ENCODE peak calls at places on chromosomes 1 and 21, in seven cellular contexts. A is NB4, H is body of pancreas, F is GM12891, U is H54, R is testis, K is A549. T is an unnamed sample.

GRCh38 chr21:37655601-37656300 is 260.5 kb downstream of the KCNJ6 start:
- DNase-seq in A (no peak), H (no peak), F (no peak), U (no peak), R (no peak), K (no peak), T (no peak)

GRCh38 chr1:244445320-244446181 is 6.2 kb downstream of the ADSS2 start:
- DNase-seq in A (no peak), H (no peak), F (no peak), U (no peak), R (no peak), K (no peak), T (no peak)

GRCh38 chr1:201395936-201396335 is 3.2 kb downstream of the LAD1 start:
- DNase-seq in A (no peak), H (peak), F (no peak), U (no peak), R (no peak), K (no peak), T (no peak)

GRCh38 chr1:247373721-247374141 is 42.1 kb upstream of the ZNF496 start:
- DNase-seq in A (peak), H (peak), F (peak), U (no peak), R (peak), K (no peak), T (peak)

GRCh38 chr21:19607983-19608668 is 1204.5 kb upstream of the TMPRSS15 start:
- DNase-seq in A (no peak), H (peak), F (no peak), U (no peak), R (peak), K (no peak), T (peak)

GRCh38 chr1:18302788-18303413 is 177.8 kb upstream of the KLHDC7A start:
- DNase-seq in A (peak), H (no peak), F (peak), U (no peak), R (peak), K (no peak), T (peak)

GRCh38 chr1:37265786-37266667 is 208.4 kb upstream of the ZC3H12A start:
- DNase-seq in A (no peak), H (no peak), F (no peak), U (no peak), R (no peak), K (no peak), T (no peak)

GRCh38 chr1:182829285-182829932 is 9.7 kb upstream of the DHX9 start:
- DNase-seq in A (peak), H (no peak), F (peak), U (no peak), R (no peak), K (no peak), T (no peak)

GRCh38 chr1:100657876-100658715 is 61.4 kb upstream of the VCAM1 start:
- DNase-seq in A (no peak), H (no peak), F (no peak), U (no peak), R (no peak), K (no peak), T (no peak)

GRCh38 chr1:246329900-246330299 is 177.2 kb downstream of the SMYD3 start:
- DNase-seq in A (no peak), H (no peak), F (peak), U (no peak), R (no peak), K (no peak), T (no peak)

GRCh38 chr1:2288308-2288707 is 60.2 kb downstream of the SKI start:
- DNase-seq in A (no peak), H (no peak), F (no peak), U (no peak), R (no peak), K (no peak), T (no peak)

GRCh38 chr21:46516068-46516467 is 57.4 kb downstream of the DIP2A start:
- DNase-seq in A (no peak), H (no peak), F (no peak), U (no peak), R (no peak), K (no peak), T (no peak)

GRCh38 chr1:79396901-79397300 is 390.4 kb upstream of the ADGRL4 start:
- DNase-seq in A (no peak), H (no peak), F (no peak), U (no peak), R (no peak), K (no peak), T (no peak)

GRCh38 chr1:159828916-159829634 is 2.4 kb downstream of the SLAMF8 start:
- DNase-seq in A (peak), H (peak), F (peak), U (no peak), R (peak), K (peak), T (peak)

GRCh38 chr1:29649375-29650040 is 413.2 kb downstream of the PTPRU start:
- DNase-seq in A (no peak), H (no peak), F (no peak), U (no peak), R (peak), K (no peak), T (no peak)

GRCh38 chr1:150981177-150981804 is 801 bp upstream of the ANXA9 start:
- DNase-seq in A (peak), H (peak), F (no peak), U (peak), R (no peak), K (no peak), T (peak)

GRCh38 chr1:168865850-168866620 is 137.0 kb upstream of the DPT start:
- DNase-seq in A (no peak), H (no peak), F (no peak), U (no peak), R (no peak), K (no peak), T (no peak)

GRCh38 chr1:38587734-38588133 is 271.8 kb downstream of the RRAGC start:
- DNase-seq in A (no peak), H (no peak), F (no peak), U (no peak), R (no peak), K (no peak), T (no peak)
- TF ChIP-seq POLR2A in A (no peak), H (no peak), F (no peak), U (no peak), R (no peak), K (no peak), T (no peak)

GRCh38 chr1:155188268-155188667 is 14.6 kb downstream of the TRIM46 start:
- DNase-seq in A (no peak), H (peak), F (no peak), U (no peak), R (no peak), K (no peak), T (no peak)

GRCh38 chr1:155193275-155193990 is 14.3 kb downstream of the THBS3 start:
- DNase-seq in A (peak), H (peak), F (peak), U (peak), R (peak), K (peak), T (peak)

GRCh38 chr1:155192346-155193274 is 15.1 kb downstream of the THBS3 start:
- DNase-seq in A (peak), H (peak), F (no peak), U (no peak), R (no peak), K (no peak), T (peak)

GRCh38 chr1:155195201-155196102 is 12.2 kb downstream of the THBS3 start:
- DNase-seq in A (no peak), H (no peak), F (no peak), U (no peak), R (no peak), K (peak), T (no peak)

DNA sequence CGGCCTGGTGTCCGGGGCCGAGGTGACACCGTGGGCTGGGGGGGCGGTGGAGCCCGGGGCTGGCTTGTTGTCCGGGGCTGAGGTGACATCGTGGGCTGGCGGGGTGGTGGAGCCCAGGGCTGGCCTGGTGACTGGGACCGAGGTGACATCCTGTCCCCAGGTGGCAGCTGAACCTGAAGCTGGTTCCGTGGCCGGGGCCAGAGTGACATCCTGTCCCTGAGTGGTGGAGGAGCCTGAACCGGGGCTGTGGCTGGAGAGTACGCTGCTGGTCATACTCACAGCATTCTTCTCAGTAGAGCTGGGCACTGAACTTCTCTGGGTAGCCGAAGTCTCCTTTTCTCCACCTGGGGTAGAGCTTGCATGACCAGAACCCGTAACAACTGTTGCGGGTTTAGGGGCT is 15.8 kb downstream of the THBS3 start:
- DNase-seq in A (no peak), H (peak), F (no peak), U (no peak), R (no peak), K (no peak), T (no peak)
- TF ChIP-seq POLR2A in A (no peak), H (no peak), F (no peak), U (no peak), R (no peak), K (no peak), T (no peak)

GRCh38 chr1:62643283-62643682 is 44.9 kb downstream of the DOCK7 start:
- DNase-seq in A (no peak), H (no peak), F (no peak), U (no peak), R (no peak), K (no peak), T (no peak)
- TF ChIP-seq POLR2A in A (no peak), H (no peak), F (no peak), U (no peak), R (no peak), K (no peak), T (no peak)

DNA sequence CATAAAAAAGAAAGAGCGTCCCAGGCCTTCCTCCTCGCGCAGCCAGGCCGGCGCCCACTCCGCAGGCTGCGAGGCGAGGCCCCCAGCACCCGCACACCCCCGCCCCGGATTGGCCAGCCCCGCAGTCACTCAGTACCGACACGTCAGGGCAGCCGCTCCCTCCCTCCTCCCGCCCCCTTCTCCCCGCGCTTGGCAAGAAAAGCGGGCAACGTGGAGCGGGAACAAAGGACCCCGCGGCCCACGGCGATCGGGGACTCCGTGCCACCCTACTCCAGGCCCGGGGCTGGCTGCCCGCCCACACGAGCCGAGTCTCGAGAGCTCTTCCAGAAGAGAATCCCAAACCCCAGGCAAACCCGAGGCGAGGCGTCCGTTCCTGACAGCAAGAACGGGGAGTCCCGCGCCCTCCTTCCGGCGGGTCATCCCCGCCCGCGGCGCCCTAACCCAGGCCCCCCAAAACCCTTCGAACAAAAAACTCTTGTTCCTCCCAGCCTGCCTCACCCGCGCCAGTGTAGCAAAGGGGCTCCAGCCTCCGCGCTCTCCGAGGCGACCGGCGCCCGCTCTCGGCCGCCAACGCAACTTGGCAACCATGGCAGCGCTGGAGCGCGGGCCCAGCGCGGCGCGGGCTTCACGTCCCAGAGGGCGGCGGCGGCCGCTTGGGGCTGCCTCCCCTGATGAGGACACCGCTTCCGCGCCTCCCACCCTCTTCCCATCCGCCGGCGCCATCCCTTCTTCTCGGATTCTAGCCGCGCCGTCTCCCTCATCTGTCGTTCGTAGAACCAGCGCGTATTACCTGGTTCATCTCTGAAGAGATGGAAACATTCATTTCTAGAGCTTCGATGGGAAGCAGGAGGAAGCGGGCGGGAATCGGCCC is 645 bp downstream of the IVNS1ABP start:
- DNase-seq in A (peak), H (peak), F (peak), U (peak), R (peak), K (peak), T (peak)
- TF ChIP-seq POLR2A in A (peak), H (peak), F (no peak), U (peak), R (peak), K (no peak), T (peak)